ENCODE peak calls at places on chromosomes 13 and 19, in eight cellular contexts. X is dorsolateral prefrontal cortex; E is Peyer's patch; O is colonic mucosa; F is BJ; W is left lung; U is OCI-LY7; P is CD8-positive, alpha-beta T cell. V is an unnamed sample.

GRCh38 chr13:113448885-113449692 is 4.2 kb downstream of the ADPRHL1 start:
- DNase-seq in W (peak), P (peak), F (no peak), O (peak), E (peak), X (peak), U (peak), V (no peak)

GRCh38 chr19:35442091-35442490 is 6.0 kb upstream of the FFAR2 start:
- DNase-seq in U (no peak), X (no peak), E (no peak), O (no peak), P (no peak), F (no peak), W (peak), V (no peak)

GRCh38 chr19:54309811-54310210 is 3.2 kb downstream of the LILRA5 start:
- DNase-seq in F (no peak), W (no peak), O (no peak), X (no peak), P (no peak), E (no peak), U (no peak), V (no peak)

GRCh38 chr19:9306443-9306842 is 3.2 kb downstream of the ZNF699 start:
- DNase-seq in X (no peak), U (no peak), O (no peak), W (no peak), E (no peak), P (no peak), F (peak), V (peak)

GRCh38 chr13:93698016-93698613 is 471.5 kb downstream of the GPC6 start:
- DNase-seq in X (no peak), O (no peak), U (no peak), P (no peak), F (no peak), W (no peak), E (no peak), V (no peak)

GRCh38 chr19:46608581-46609345 is 7.6 kb downstream of the CALM3 start:
- DNase-seq in E (no peak), F (no peak), P (peak), X (peak), U (no peak), O (peak), W (no peak), V (no peak)

GRCh38 chr19:36421749-36422481 is 3.5 kb upstream of the ZFP82 start:
- DNase-seq in P (no peak), U (no peak), E (no peak), F (no peak), W (no peak), O (no peak), X (no peak), V (no peak)

GRCh38 chr13:46126552-46127171 is 21.8 kb upstream of the CPB2 start:
- DNase-seq in W (peak), P (peak), F (no peak), E (peak), X (peak), O (peak), U (peak), V (peak)

GRCh38 chr19:52331757-52332156 is 4.3 kb upstream of the ZNF610 start:
- DNase-seq in O (no peak), F (no peak), P (no peak), X (no peak), W (no peak), U (no peak), E (no peak), V (no peak)

GRCh38 chr13:47835470-47836228 is 165.4 kb downstream of the SUCLA2 start:
- DNase-seq in P (no peak), O (no peak), F (no peak), X (no peak), U (peak), W (no peak), E (no peak), V (peak)

GRCh38 chr19:15426485-15427349 is 7.9 kb upstream of the AKAP8L start:
- DNase-seq in U (no peak), O (no peak), E (no peak), P (no peak), X (no peak), W (no peak), F (no peak), V (no peak)

GRCh38 chr13:41416276-41416675 is 41.1 kb upstream of the RGCC start:
- DNase-seq in E (no peak), X (no peak), F (peak), U (no peak), P (no peak), O (no peak), W (no peak), V (peak)

GRCh38 chr13:92602560-92602959 is 624.0 kb upstream of the GPC6 start:
- DNase-seq in P (no peak), X (no peak), O (no peak), F (no peak), W (no peak), U (no peak), E (no peak), V (peak)

GRCh38 chr13:71979616-71980015 is 112.6 kb upstream of the DACH1 start:
- DNase-seq in X (no peak), F (no peak), E (no peak), W (no peak), O (no peak), P (no peak), U (peak), V (no peak)

GRCh38 chr19:34503546-34504272 is 22.2 kb downstream of the WTIP start:
- DNase-seq in E (no peak), X (no peak), U (no peak), O (no peak), F (no peak), W (peak), P (no peak), V (no peak)

GRCh38 chr19:55473613-55474012 is 2.8 kb upstream of the ZNF628 start:
- DNase-seq in O (no peak), P (no peak), U (no peak), F (no peak), X (no peak), E (no peak), W (no peak), V (no peak)

GRCh38 chr19:38801359-38802095 is 11.2 kb downstream of the LGALS4 start:
- DNase-seq in F (no peak), W (no peak), U (no peak), O (no peak), E (no peak), X (no peak), P (no peak), V (no peak)

GRCh38 chr13:25692156-25692555 is 320.4 kb downstream of the ATP8A2 start:
- DNase-seq in O (no peak), P (no peak), U (no peak), E (no peak), X (no peak), W (no peak), F (no peak), V (no peak)

GRCh38 chr13:100817897-100818296 is 143.3 kb upstream of the TMTC4 start:
- DNase-seq in O (no peak), W (no peak), P (no peak), X (no peak), F (no peak), U (no peak), E (no peak), V (no peak)

GRCh38 chr13:102846261-102847015 is 606 bp downstream of the ERCC5 start:
- DNase-seq in F (no peak), E (peak), O (peak), W (peak), U (peak), X (peak), P (peak), V (peak)

GRCh38 chr19:5627395-5627904 is 4.6 kb downstream of the SAFB start:
- DNase-seq in W (peak), F (no peak), U (peak), O (peak), P (no peak), X (peak), E (no peak), V (peak)

GRCh38 chr13:112965103-112965502 is 3.9 kb upstream of the MCF2L start:
- DNase-seq in F (no peak), E (peak), X (peak), P (no peak), O (no peak), U (no peak), W (peak), V (no peak)

GRCh38 chr19:36121486-36122124 is 6.3 kb downstream of the TBCB start:
- DNase-seq in F (no peak), X (no peak), W (no peak), U (no peak), P (no peak), E (no peak), O (no peak), V (no peak)

GRCh38 chr19:5679289-5680082 is 830 bp downstream of the MICOS13 start:
- DNase-seq in W (no peak), P (no peak), E (peak), F (no peak), X (no peak), U (no peak), O (no peak), V (no peak)

GRCh38 chr13:44972956-44973581 is 16.2 kb downstream of the NUFIP1 start:
- DNase-seq in O (no peak), P (no peak), E (no peak), W (no peak), U (peak), F (no peak), X (no peak), V (no peak)

GRCh38 chr19:18478545-18479311 is 40.8 kb upstream of the ISYNA1 start:
- DNase-seq in E (no peak), X (no peak), U (peak), F (peak), W (peak), P (peak), O (peak), V (peak)

GRCh38 chr19:16325671-16326400 is 1.2 kb downstream of the KLF2 start:
- DNase-seq in F (no peak), W (peak), U (peak), E (no peak), P (no peak), X (no peak), O (peak), V (peak)

GRCh38 chr13:98094678-98095266 is 48.1 kb upstream of the FARP1 start:
- DNase-seq in W (no peak), X (no peak), U (no peak), E (no peak), F (no peak), P (no peak), O (no peak), V (peak)

GRCh38 chr13:64054306-64054705 is 2638.7 kb upstream of the PCDH20 start:
- DNase-seq in W (no peak), O (no peak), F (no peak), P (no peak), U (no peak), E (no peak), X (no peak), V (no peak)

GRCh38 chr13:47858678-47859050 is 142.4 kb downstream of the SUCLA2 start:
- DNase-seq in F (no peak), E (no peak), P (no peak), O (no peak), U (no peak), W (no peak), X (no peak), V (peak)

GRCh38 chr19:48480476-48481190 is 11.5 kb downstream of the CYTH2 start:
- DNase-seq in U (no peak), O (peak), W (no peak), F (no peak), E (peak), X (peak), P (peak), V (peak)

GRCh38 chr13:57003682-57004081 is 137.0 kb upstream of the PRR20A start:
- DNase-seq in O (no peak), F (no peak), W (no peak), P (no peak), E (no peak), X (no peak), U (no peak), V (no peak)

GRCh38 chr13:51525567-51526165 is 58.6 kb upstream of the WDFY2 start:
- DNase-seq in O (no peak), X (no peak), W (no peak), F (no peak), E (no peak), P (no peak), U (no peak), V (peak)

GRCh38 chr13:70408865-70409264 is 300.6 kb upstream of the KLHL1 start:
- DNase-seq in W (no peak), O (no peak), F (no peak), E (no peak), U (no peak), P (no peak), X (no peak), V (no peak)

GRCh38 chr13:101730420-101731000 is 278.0 kb downstream of the ITGBL1 start:
- DNase-seq in E (no peak), X (no peak), W (no peak), O (no peak), U (no peak), F (no peak), P (no peak), V (no peak)

GRCh38 chr13:50697746-50698526 is 145.6 kb downstream of the DLEU7 start:
- DNase-seq in W (no peak), P (no peak), O (no peak), F (no peak), X (no peak), E (no peak), U (no peak), V (no peak)

GRCh38 chr19:18322318-18322758 is 538 bp downstream of the LSM4 start:
- DNase-seq in F (no peak), W (peak), X (no peak), U (peak), E (peak), O (peak), P (no peak), V (peak)

GRCh38 chr13:85586422-85586831 is 212.8 kb downstream of the SLITRK6 start:
- DNase-seq in F (peak), W (no peak), X (no peak), O (no peak), E (no peak), P (no peak), U (no peak), V (peak)

GRCh38 chr13:31052478-31052877 is 109.2 kb downstream of the HSPH1 start:
- DNase-seq in P (no peak), F (no peak), O (no peak), W (no peak), U (no peak), X (no peak), E (no peak), V (no peak)

DNA sequence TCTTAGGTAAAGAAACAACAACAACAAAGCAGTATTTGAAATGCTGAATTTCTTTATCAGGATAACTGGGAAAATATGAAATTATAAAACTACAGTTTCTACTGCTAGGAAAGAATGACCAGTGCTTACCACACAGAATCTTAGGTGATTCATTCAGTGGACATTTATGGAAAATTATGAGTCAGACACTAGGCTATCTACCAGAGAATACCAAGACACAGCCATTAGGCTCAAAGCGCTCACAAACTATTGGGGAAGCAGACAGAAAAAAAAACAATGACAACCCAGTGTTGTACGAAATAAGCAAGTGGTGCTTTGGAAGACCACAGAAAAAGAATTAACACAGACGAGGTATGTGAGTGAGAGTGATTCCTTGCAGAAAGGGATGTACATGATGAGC is 1019.5 kb downstream of the PCDH9 start:
- DNase-seq in F (peak), X (no peak), W (no peak), E (no peak), O (no peak), U (no peak), P (no peak), V (peak)
- H3K4me3 ChIP-seq in F (no peak), X (no peak), W (no peak), E (no peak), O (no peak), U (no peak), P (no peak), V (no peak)

DNA sequence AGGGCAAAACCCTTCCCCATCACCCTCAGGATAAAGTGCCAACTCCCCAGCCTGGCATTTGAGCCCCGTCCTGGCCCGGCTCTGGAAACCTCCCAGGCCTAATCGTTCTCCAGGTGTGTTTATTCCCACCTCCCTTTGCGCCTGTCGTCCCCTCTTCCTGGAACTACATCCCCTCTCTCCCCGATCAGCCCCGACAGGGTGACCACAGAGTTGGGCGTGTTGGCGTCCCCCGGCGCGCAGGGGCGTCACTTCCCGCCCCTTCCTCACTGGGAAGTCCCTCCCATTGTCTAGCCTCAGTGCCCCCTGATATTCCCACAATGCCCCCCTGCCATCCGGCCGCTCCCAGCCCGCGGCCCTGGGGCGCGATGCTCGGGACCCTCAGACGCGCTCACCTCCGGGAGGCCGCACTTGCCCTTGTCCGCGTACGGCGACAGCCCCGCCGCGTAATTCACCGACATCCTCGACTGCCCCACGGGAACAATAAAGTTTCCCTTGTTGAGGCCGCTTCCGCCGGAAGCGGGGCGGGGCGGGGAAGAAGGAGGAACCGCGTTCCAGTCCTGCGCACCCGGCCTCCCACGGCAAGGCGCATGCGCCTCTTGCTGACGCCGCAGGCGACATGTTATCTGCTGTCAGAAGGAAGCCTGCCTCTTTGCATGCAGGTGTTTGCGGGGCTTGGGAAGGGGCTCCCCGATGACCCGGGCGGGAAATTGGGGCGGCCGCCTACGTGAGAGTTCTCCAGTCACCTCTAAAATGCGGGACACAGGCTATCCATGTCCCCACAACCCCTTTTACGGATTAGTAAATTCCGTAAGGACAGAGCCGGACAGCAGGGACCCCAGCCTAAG is at the start of the genes ANKRD24 and SIRT6:
- DNase-seq in U (peak), W (peak), P (peak), E (peak), F (peak), O (peak), X (peak), V (peak)
- TF ChIP-seq CTCF in U (no peak), W (no peak), P (no peak), E (no peak), F (no peak), O (no peak), X (peak), V (no peak)

GRCh38 chr13:73138967-73139491 is 80.2 kb downstream of the KLF5 start:
- DNase-seq in W (no peak), O (peak), F (no peak), X (no peak), P (no peak), U (no peak), E (no peak), V (no peak)

GRCh38 chr13:73138276-73138950 is 79.6 kb downstream of the KLF5 start:
- DNase-seq in U (no peak), P (no peak), X (no peak), F (no peak), W (peak), O (no peak), E (no peak), V (peak)

GRCh38 chr13:73140804-73141203 is 82.0 kb downstream of the KLF5 start:
- DNase-seq in X (no peak), W (no peak), O (no peak), F (no peak), P (no peak), U (no peak), E (no peak), V (no peak)

GRCh38 chr13:73141292-73141771 is 82.5 kb downstream of the KLF5 start:
- DNase-seq in X (no peak), F (no peak), E (no peak), W (no peak), U (no peak), O (no peak), P (no peak), V (no peak)

GRCh38 chr13:73142091-73142490 is 83.3 kb downstream of the KLF5 start:
- DNase-seq in P (no peak), W (no peak), F (no peak), E (no peak), X (no peak), O (no peak), U (no peak), V (no peak)
- H3K4me3 ChIP-seq in P (no peak), W (no peak), F (no peak), E (no peak), X (peak), O (no peak), U (no peak), V (no peak)

DNA sequence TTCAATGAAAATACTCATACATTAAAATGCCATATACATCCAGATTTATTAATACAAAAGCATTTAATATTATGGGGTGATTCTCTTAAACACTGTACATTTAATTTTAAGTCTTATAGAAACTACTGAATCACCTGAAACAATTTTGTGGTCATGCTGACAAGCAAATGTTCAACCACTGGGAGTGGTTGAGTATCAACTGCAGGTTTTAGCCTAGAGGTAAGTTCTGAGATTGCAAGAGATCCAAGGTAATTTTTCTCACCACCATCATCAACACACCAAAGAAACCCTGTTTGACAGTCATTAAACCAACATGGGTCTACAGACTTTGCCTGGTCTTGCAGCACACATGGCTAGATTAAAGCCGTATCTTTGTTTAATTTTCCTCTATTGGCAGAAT is 196.3 kb downstream of the LHFPL6 start:
- DNase-seq in X (no peak), W (no peak), O (no peak), F (no peak), P (no peak), U (peak), E (no peak), V (no peak)
- TF ChIP-seq CTCF in X (no peak), W (no peak), O (no peak), F (no peak), P (no peak), U (peak), E (no peak), V (no peak)

V was measured in foreskin fibroblast.